ENCODE peak calls at places on chromosomes 2 and 18, in eight cellular contexts. F, Y, M, C, I, W, P and D are unnamed samples.
A peak's percentile ranks its signal among the peaks of the same experiment; 100 is the strongest.

GRCh38 chr2:65710779-65711295 is 278.4 kb upstream of the SPRED2 start:
- DNase-seq in I (peak; percentile 25), Y (peak; percentile 26), F (peak; percentile 3), P (no peak), M (peak; percentile 71), W (peak; percentile 7), C (no peak), D (no peak)

GRCh38 chr2:45851576-45852304 is 200.3 kb downstream of the PRKCE start:
- DNase-seq in I (peak; percentile 79), W (peak; percentile 65), M (no peak), C (no peak), Y (no peak), P (no peak), F (peak; percentile 86), D (peak; percentile 49)

GRCh38 chr2:195560209-195560907 is 96.7 kb upstream of the SLC39A10 start:
- DNase-seq in C (no peak), Y (no peak), I (no peak), W (peak; percentile 49), M (no peak), P (no peak), F (peak; percentile 33), D (no peak)

GRCh38 chr2:101327863-101328394 is 19.4 kb upstream of the RNF149 start:
- DNase-seq in F (no peak), M (peak; percentile 69), W (no peak), I (no peak), Y (no peak), P (no peak), C (no peak), D (no peak)

GRCh38 chr2:202091476-202091875 is 18.4 kb downstream of the KIAA2012 start:
- DNase-seq in P (no peak), Y (no peak), F (no peak), W (no peak), I (no peak), M (no peak), C (no peak), D (no peak)

GRCh38 chr2:237529452-237530402 is 36.6 kb upstream of the PRLH start:
- DNase-seq in C (no peak), M (no peak), I (no peak), Y (no peak), F (no peak), W (no peak), P (no peak), D (no peak)

GRCh38 chr2:75099521-75099922 is 99.8 kb downstream of the TACR1 start:
- DNase-seq in P (no peak), Y (no peak), F (peak; percentile 23), M (no peak), C (no peak), W (no peak), I (peak; percentile 31), D (no peak)

GRCh38 chr2:189783451-189783926 is 650 bp downstream of the ORMDL1 start:
- DNase-seq in Y (no peak), I (peak; percentile 36), P (no peak), F (peak; percentile 39), M (no peak), W (peak; percentile 56), C (no peak), D (no peak)

GRCh38 chr2:223760838-223761502 is 76.4 kb downstream of the AP1S3 start:
- DNase-seq in P (peak; percentile 25), W (peak; percentile 89), M (peak; percentile 64), C (no peak), F (peak; percentile 76), I (peak; percentile 88), Y (no peak), D (no peak)

GRCh38 chr2:237177986-237178385 is 92.3 kb downstream of the COPS8 start:
- DNase-seq in I (no peak), Y (no peak), C (no peak), F (no peak), W (no peak), P (no peak), M (no peak), D (no peak)

GRCh38 chr2:170224692-170225091 is 46.7 kb downstream of the MYO3B start:
- DNase-seq in I (no peak), W (no peak), M (no peak), F (peak; percentile 23), P (no peak), Y (no peak), C (no peak), D (no peak)

GRCh38 chr2:138116456-138116855 is 152.2 kb downstream of the HNMT start:
- DNase-seq in P (no peak), C (no peak), I (no peak), F (no peak), W (no peak), Y (no peak), M (no peak), D (no peak)

GRCh38 chr2:164840930-164841718 is 499 bp downstream of the COBLL1 start:
- DNase-seq in M (peak; percentile 85), P (peak; percentile 76), Y (peak; percentile 76), C (peak; percentile 84), F (peak; percentile 71), W (peak; percentile 75), I (peak; percentile 47), D (peak; percentile 91)

GRCh38 chr18:13826209-13826608 is 2.3 kb downstream of the MC5R start:
- DNase-seq in Y (no peak), M (no peak), I (no peak), C (no peak), F (no peak), P (no peak), W (no peak), D (no peak)

GRCh38 chr18:13836559-13836958 is 12.6 kb downstream of the MC5R start:
- DNase-seq in F (no peak), I (no peak), Y (no peak), M (no peak), C (no peak), W (no peak), P (no peak), D (no peak)

GRCh38 chr18:13835202-13835601 is 11.3 kb downstream of the MC5R start:
- DNase-seq in P (no peak), F (no peak), M (peak; percentile 25), Y (no peak), C (no peak), W (no peak), I (no peak), D (no peak)

GRCh38 chr18:13834501-13835015 is 10.6 kb downstream of the MC5R start:
- DNase-seq in P (no peak), I (no peak), Y (no peak), C (no peak), M (no peak), W (no peak), F (no peak), D (no peak)

DNA sequence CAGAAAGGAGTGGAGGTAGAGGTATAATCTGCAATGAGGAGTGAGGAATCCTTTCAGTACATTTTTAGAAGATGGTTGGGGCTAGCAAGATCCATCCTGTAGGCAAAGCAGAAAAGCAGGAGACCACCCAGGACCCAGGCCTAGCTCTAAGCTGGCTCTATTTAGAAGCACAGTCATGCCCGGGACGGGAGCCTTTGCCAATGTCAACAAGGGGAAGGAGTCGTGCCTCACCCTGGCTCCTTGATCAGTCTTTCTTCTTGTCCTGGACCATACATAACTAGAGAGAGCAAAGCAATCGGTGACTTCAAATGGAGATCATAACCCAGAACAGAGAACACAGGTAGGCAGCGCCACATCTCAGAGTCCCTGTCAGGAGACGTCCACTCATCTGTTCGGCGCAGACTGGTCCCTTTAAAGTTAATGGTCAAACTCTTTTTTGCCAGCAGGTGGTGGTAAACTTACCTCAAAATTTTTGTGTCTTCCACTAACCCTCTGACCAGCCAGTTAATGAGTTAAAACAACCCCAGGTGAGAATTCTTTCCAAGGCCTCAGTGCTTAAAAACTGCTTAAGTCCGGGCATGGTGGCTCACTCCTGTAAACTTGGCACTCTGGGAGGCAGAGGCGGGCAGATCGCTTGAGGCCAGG is 8.0 kb downstream of the MC5R start:
- DNase-seq in C (no peak), M (peak; percentile 72), Y (peak; percentile 25), F (no peak), P (no peak), I (no peak), W (no peak), D (no peak)
- TF ChIP-seq CTCF in C (peak; percentile 24), M (peak; percentile 53), Y (no peak), F (no peak), P (no peak), I (no peak), W (no peak), D (no peak)

GRCh38 chr2:11127791-11128190 is 27.5 kb upstream of the SLC66A3 start:
- DNase-seq in Y (no peak), M (no peak), I (no peak), C (no peak), P (no peak), W (no peak), F (no peak), D (no peak)

GRCh38 chr2:11128258-11128951 is 26.9 kb upstream of the SLC66A3 start:
- DNase-seq in P (no peak), C (no peak), Y (no peak), F (peak; percentile 71), W (peak; percentile 74), I (peak; percentile 64), M (no peak), D (no peak)

GRCh38 chr2:11132036-11132671 is 23.1 kb upstream of the SLC66A3 start:
- DNase-seq in W (no peak), F (no peak), I (no peak), M (no peak), C (no peak), P (no peak), Y (no peak), D (no peak)

GRCh38 chr2:11131166-11131920 is 23.9 kb upstream of the SLC66A3 start:
- DNase-seq in M (no peak), Y (no peak), P (no peak), C (no peak), F (no peak), W (no peak), I (no peak), D (no peak)

GRCh38 chr2:11129598-11130449 is 25.4 kb upstream of the SLC66A3 start:
- DNase-seq in F (no peak), C (peak; percentile 41), I (no peak), W (no peak), M (peak; percentile 93), P (peak; percentile 95), Y (peak; percentile 75), D (peak; percentile 60)
- TF ChIP-seq CTCF in F (no peak), C (peak; percentile 39), I (no peak), W (no peak), M (peak; percentile 47), P (no peak), Y (peak; percentile 22), D (no peak)

GRCh38 chr2:132911726-132912724 is 242.0 kb upstream of the LYPD1 start:
- DNase-seq in W (peak; percentile 3), Y (no peak), M (peak; percentile 47), P (peak; percentile 38), C (peak; percentile 15), I (peak; percentile 46), F (no peak), D (peak; percentile 66)
- TF ChIP-seq CTCF in W (no peak), Y (no peak), M (peak; percentile 33), P (no peak), C (no peak), I (no peak), F (no peak), D (no peak)

DNA sequence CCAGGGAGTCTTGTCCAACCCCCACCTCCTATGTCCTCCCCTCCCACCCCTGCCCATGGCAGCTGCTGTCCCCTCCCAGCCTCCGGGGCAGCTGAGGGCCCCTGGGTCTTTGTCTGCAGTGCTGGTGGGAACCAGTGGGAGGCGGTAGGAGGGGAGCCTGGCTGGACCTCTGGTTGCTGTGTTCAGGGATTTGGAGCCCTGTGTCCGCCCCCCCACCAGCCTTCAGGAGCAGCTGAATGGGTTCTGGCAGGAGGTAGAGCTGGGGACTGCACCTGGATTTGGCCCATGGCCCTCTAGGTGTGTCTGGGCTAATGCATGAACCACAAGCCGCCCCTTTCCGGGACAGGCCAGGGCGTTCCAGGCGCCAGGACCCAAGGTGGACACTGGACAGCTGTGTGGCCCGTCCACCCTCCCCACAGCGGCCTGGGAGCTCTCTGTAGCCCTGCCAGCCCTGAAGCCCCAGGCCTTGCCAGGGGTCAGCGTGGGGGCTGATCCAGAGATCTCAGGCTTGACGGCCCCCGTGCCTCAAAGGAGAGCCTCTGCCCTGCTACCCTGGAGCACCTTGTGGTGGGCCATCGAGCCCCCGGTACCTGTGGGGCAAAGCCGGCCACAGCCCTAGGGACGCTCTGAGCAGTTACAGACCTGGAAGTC is 25.4 kb downstream of the GPC1 start:
- DNase-seq in P (peak; percentile 36), I (no peak), Y (no peak), M (peak; percentile 45), F (no peak), W (no peak), C (peak; percentile 10), D (peak; percentile 16)
- TF ChIP-seq CTCF in P (no peak), I (no peak), Y (no peak), M (peak; percentile 36), F (no peak), W (peak; percentile 16), C (no peak), D (no peak)